ENCODE peak calls at places on chromosomes 11 and 22, in five cellular contexts. One of them, this sample, is unnamed.

GRCh38 chr22:47449508-47450270 is 687.2 kb downstream of the TBC1D22A start:
- DNase-seq in AG10803: no peak
- DNase-seq in K562: no peak
- DNase-seq in astrocyte of the spinal cord: no peak
- DNase-seq in kidney epithelial cell: no peak
- DNase-seq in this sample: no peak

GRCh38 chr22:19766506-19767426 is 6.2 kb downstream of the TBX1 start:
- DNase-seq in K562: peak; percentile 85
- DNase-seq in kidney epithelial cell: no peak
- DNase-seq in astrocyte of the spinal cord: no peak
- DNase-seq in AG10803: no peak
- DNase-seq in this sample: no peak

GRCh38 chr11:59208956-59209355 is 3.8 kb downstream of the MPEG1 start:
- DNase-seq in K562: no peak
- DNase-seq in AG10803: no peak
- DNase-seq in kidney epithelial cell: no peak
- DNase-seq in astrocyte of the spinal cord: peak; percentile 46
- DNase-seq in this sample: peak; percentile 59

GRCh38 chr11:34342008-34342533 is 15.7 kb downstream of the ABTB2 start:
- DNase-seq in kidney epithelial cell: no peak
- DNase-seq in K562: no peak
- DNase-seq in astrocyte of the spinal cord: peak; percentile 59
- DNase-seq in AG10803: peak; percentile 84
- DNase-seq in this sample: peak; percentile 50

GRCh38 chr11:47337229-47337924 is 15.1 kb downstream of the MYBPC3 start:
- DNase-seq in AG10803: no peak
- DNase-seq in K562: peak; percentile 82
- DNase-seq in astrocyte of the spinal cord: no peak
- DNase-seq in kidney epithelial cell: no peak
- DNase-seq in this sample: no peak

GRCh38 chr22:20272700-20273099 is 4.6 kb upstream of the RTN4R start:
- DNase-seq in astrocyte of the spinal cord: no peak
- DNase-seq in K562: no peak
- DNase-seq in kidney epithelial cell: no peak
- DNase-seq in AG10803: no peak
- DNase-seq in this sample: no peak

GRCh38 chr11:83051760-83052671 is 19.7 kb downstream of the RAB30 start:
- DNase-seq in kidney epithelial cell: no peak
- DNase-seq in K562: no peak
- DNase-seq in astrocyte of the spinal cord: peak; percentile 95
- DNase-seq in AG10803: peak; percentile 99
- DNase-seq in this sample: peak; percentile 94

GRCh38 chr11:122085264-122085663 is 30.8 kb downstream of the BLID start:
- DNase-seq in K562: no peak
- DNase-seq in kidney epithelial cell: peak; percentile 25
- DNase-seq in AG10803: peak; percentile 99
- DNase-seq in astrocyte of the spinal cord: peak; percentile 94
- DNase-seq in this sample: peak; percentile 96

GRCh38 chr22:23011105-23011674 is 59.1 kb upstream of the GNAZ start:
- DNase-seq in astrocyte of the spinal cord: no peak
- DNase-seq in AG10803: no peak
- DNase-seq in kidney epithelial cell: no peak
- DNase-seq in K562: peak; percentile 55
- DNase-seq in this sample: no peak

DNA sequence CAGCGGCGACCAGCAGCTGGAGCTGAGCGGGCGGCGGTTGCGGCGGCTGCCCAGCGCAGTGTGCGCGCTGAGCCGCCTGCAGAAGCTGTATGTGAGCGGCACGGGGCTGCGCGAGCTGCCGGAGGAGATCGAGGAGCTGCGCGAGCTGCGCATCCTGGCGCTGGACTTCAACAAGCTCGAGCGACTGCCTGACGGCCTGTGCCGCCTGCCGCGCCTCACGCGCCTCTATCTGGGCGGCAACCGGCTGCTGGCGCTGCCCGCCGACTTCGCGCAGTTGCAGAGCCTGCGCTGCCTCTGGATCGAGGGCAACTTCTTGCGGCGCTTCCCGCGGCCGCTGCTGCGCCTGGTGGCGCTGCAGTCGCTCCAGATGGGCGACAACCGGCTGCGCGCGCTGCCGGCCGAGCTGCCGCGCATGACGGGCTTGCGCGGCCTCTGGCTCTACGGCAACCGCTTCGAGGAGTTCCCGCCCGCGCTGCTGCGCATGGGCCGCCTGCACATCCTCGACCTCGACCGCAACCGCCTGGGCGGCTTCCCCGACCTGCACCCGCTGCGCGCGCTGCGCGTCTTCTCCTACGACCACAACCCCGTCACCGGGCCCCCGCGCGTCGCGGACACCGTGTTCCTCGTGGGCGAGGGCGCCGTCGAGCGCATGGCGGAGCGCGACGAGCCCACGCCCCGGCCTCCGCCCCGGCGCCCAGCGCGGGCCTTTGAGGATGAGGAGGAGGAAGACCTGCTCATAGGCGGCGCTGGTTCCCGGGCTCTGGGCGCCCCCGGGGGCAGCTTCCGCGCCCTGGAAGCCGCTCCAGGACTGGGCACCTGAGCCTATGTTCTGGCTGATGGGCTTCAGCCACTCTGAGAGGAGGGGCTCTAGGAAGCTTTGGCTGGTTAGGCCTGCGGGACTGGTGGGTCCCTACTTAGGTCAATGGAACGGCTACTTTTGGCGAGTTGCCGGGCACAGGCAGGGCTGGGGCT is 795 bp downstream of the LRRC10B start:
- DNase-seq in astrocyte of the spinal cord: peak; percentile 59
- DNase-seq in AG10803: peak; percentile 63
- DNase-seq in kidney epithelial cell: peak; percentile 38
- DNase-seq in K562: peak; percentile 83
- DNase-seq in this sample: peak; percentile 54
- H3K4me3 ChIP-seq in astrocyte of the spinal cord: no peak overlapping the region
- H3K4me3 ChIP-seq in AG10803: no peak overlapping the region
- H3K4me3 ChIP-seq in kidney epithelial cell: no peak overlapping the region
- H3K4me3 ChIP-seq in K562: peak overlapping the region; percentile 29
- H3K4me3 ChIP-seq in this sample: no peak overlapping the region

GRCh38 chr11:12114487-12115033 is 4.2 kb downstream of the MICAL2 start:
- DNase-seq in kidney epithelial cell: no peak
- DNase-seq in K562: peak; percentile 50
- DNase-seq in AG10803: no peak
- DNase-seq in astrocyte of the spinal cord: peak; percentile 54
- DNase-seq in this sample: peak; percentile 84

GRCh38 chr11:12111482-12112149 is 1.2 kb downstream of the MICAL2 start:
- DNase-seq in astrocyte of the spinal cord: peak; percentile 37
- DNase-seq in K562: no peak
- DNase-seq in AG10803: peak; percentile 22
- DNase-seq in kidney epithelial cell: no peak
- DNase-seq in this sample: peak; percentile 36

GRCh38 chr11:12113294-12113693 is 2.9 kb downstream of the MICAL2 start:
- DNase-seq in AG10803: no peak
- DNase-seq in K562: no peak
- DNase-seq in astrocyte of the spinal cord: peak; percentile 44
- DNase-seq in kidney epithelial cell: no peak
- DNase-seq in this sample: peak; percentile 51

GRCh38 chr11:12112150-12112520 is 1.7 kb downstream of the MICAL2 start:
- DNase-seq in K562: no peak
- DNase-seq in kidney epithelial cell: no peak
- DNase-seq in AG10803: no peak
- DNase-seq in astrocyte of the spinal cord: no peak
- DNase-seq in this sample: no peak

DNA sequence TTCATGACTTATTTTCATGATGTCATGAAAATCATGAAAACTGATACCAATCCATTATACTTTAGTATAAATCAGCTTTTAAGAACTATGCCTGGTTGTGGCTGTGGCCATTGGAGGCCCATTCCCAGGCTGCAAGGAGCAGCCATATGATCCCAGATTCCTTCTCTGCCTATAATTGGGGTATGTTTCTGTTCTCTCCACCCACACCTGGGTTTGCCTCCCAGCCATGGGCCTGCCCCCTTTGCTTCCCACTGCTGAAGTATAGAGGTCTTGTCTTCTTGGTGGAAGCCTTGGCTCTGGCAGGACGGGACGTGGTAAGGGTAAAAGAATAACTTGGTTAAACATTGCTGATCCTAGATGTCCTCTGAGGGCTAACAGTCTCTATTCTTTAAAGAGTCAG is 2.3 kb downstream of the MICAL2 start:
- DNase-seq in kidney epithelial cell: no peak
- DNase-seq in AG10803: no peak
- DNase-seq in astrocyte of the spinal cord: no peak
- DNase-seq in K562: no peak
- DNase-seq in this sample: no peak
- H3K4me3 ChIP-seq in kidney epithelial cell: peak overlapping the region; percentile 16
- H3K4me3 ChIP-seq in AG10803: no peak overlapping the region
- H3K4me3 ChIP-seq in astrocyte of the spinal cord: peak overlapping the region; percentile 95
- H3K4me3 ChIP-seq in K562: no peak overlapping the region
- H3K4me3 ChIP-seq in this sample: peak overlapping the region; percentile 20

GRCh38 chr22:43481528-43482309 is 69.9 kb downstream of the MPPED1 start:
- DNase-seq in kidney epithelial cell: no peak
- DNase-seq in K562: no peak
- DNase-seq in AG10803: no peak
- DNase-seq in astrocyte of the spinal cord: no peak
- DNase-seq in this sample: no peak
- H3K4me3 ChIP-seq in kidney epithelial cell: no peak overlapping the region
- H3K4me3 ChIP-seq in K562: no peak overlapping the region
- H3K4me3 ChIP-seq in AG10803: no peak overlapping the region
- H3K4me3 ChIP-seq in astrocyte of the spinal cord: no peak overlapping the region
- H3K4me3 ChIP-seq in this sample: no peak overlapping the region

GRCh38 chr22:27791494-27792241 is 9.9 kb downstream of the MN1 start:
- DNase-seq in AG10803: no peak
- DNase-seq in K562: no peak
- DNase-seq in kidney epithelial cell: no peak
- DNase-seq in astrocyte of the spinal cord: no peak
- DNase-seq in this sample: no peak

GRCh38 chr22:27792452-27793165 is 8.9 kb downstream of the MN1 start:
- DNase-seq in astrocyte of the spinal cord: no peak
- DNase-seq in kidney epithelial cell: no peak
- DNase-seq in K562: no peak
- DNase-seq in AG10803: no peak
- DNase-seq in this sample: no peak

GRCh38 chr22:27794244-27794643 is 7.3 kb downstream of the MN1 start:
- DNase-seq in astrocyte of the spinal cord: no peak
- DNase-seq in K562: no peak
- DNase-seq in AG10803: no peak
- DNase-seq in kidney epithelial cell: no peak
- DNase-seq in this sample: no peak

GRCh38 chr22:27788889-27789288 is 12.7 kb downstream of the MN1 start:
- DNase-seq in AG10803: no peak
- DNase-seq in kidney epithelial cell: no peak
- DNase-seq in K562: no peak
- DNase-seq in astrocyte of the spinal cord: peak; percentile 7
- DNase-seq in this sample: no peak

GRCh38 chr22:27790396-27791216 is 10.9 kb downstream of the MN1 start:
- DNase-seq in astrocyte of the spinal cord: no peak
- DNase-seq in kidney epithelial cell: no peak
- DNase-seq in K562: no peak
- DNase-seq in AG10803: no peak
- DNase-seq in this sample: no peak
- H3K4me3 ChIP-seq in astrocyte of the spinal cord: no peak overlapping the region
- H3K4me3 ChIP-seq in kidney epithelial cell: no peak overlapping the region
- H3K4me3 ChIP-seq in K562: no peak overlapping the region
- H3K4me3 ChIP-seq in AG10803: no peak overlapping the region
- H3K4me3 ChIP-seq in this sample: no peak overlapping the region